ENCODE peak calls at places on chromosomes 2 and 18, in eight cellular contexts. O is amniotic stem cell; X is stimulated activated CD4-positive, alpha-beta T cell treated with anti-CD3 and anti-CD28 coated beads, Interleukin-1b, Interleukin-23, amount 100 ng/mL, for 24 hours; V is cardiac septum; J is BE2C; F is activated CD4-positive, alpha-beta T cell treated with anti-CD3 and anti-CD28 coated beads, Interleukin-2, amount 50 U/mL, for 1 hour; B is GM18507; T is CD8-positive, alpha-beta T cell. I is an unnamed sample.

GRCh38 chr2:209619782-209620181 is 151.8 kb upstream of the UNC80 start:
- DNase-seq in B (no peak), J (no peak), T (no peak), F (no peak), V (no peak), O (no peak), X (no peak), I (no peak)

GRCh38 chr2:173307287-173307686 is 47.4 kb upstream of the CDCA7 start:
- DNase-seq in B (peak), V (no peak), F (no peak), O (no peak), J (no peak), T (no peak), X (no peak), I (no peak)

GRCh38 chr18:79924814-79925655 is 26.4 kb downstream of the SLC66A2 start:
- DNase-seq in X (no peak), B (no peak), J (no peak), T (no peak), F (no peak), O (no peak), V (peak), I (no peak)

GRCh38 chr18:79156330-79156729 is 87.1 kb downstream of the ATP9B start:
- DNase-seq in X (no peak), O (no peak), B (no peak), T (no peak), F (no peak), V (no peak), J (no peak), I (no peak)

GRCh38 chr2:64287321-64287720 is 143.1 kb upstream of the PELI1 start:
- DNase-seq in T (no peak), O (no peak), J (no peak), X (no peak), V (no peak), F (no peak), B (no peak), I (no peak)

GRCh38 chr18:29087616-29088246 is 910.8 kb upstream of the CDH2 start:
- DNase-seq in J (no peak), O (no peak), X (no peak), T (no peak), B (no peak), V (no peak), F (no peak), I (no peak)

GRCh38 chr2:113236367-113237159 is 42.2 kb downstream of the PAX8 start:
- DNase-seq in V (no peak), F (no peak), O (no peak), X (no peak), T (no peak), B (no peak), J (no peak), I (no peak)

GRCh38 chr2:27754831-27755230 is 16.7 kb upstream of the MRPL33 start:
- DNase-seq in T (no peak), J (no peak), X (no peak), B (no peak), V (no peak), F (no peak), O (no peak), I (no peak)

GRCh38 chr2:241728627-241729026 is 5.8 kb upstream of the D2HGDH start:
- DNase-seq in F (no peak), T (no peak), X (no peak), J (no peak), V (no peak), B (no peak), O (no peak), I (no peak)

GRCh38 chr2:45728458-45728942 is 77.0 kb downstream of the PRKCE start:
- DNase-seq in F (no peak), B (peak), V (no peak), X (no peak), J (no peak), O (no peak), T (no peak), I (no peak)

GRCh38 chr18:6326566-6326965 is 88.1 kb downstream of the L3MBTL4 start:
- DNase-seq in V (no peak), J (no peak), O (no peak), T (no peak), X (no peak), B (no peak), F (no peak), I (no peak)

GRCh38 chr2:236647621-236648020 is 78.0 kb downstream of the ACKR3 start:
- DNase-seq in B (no peak), X (no peak), T (no peak), O (no peak), F (no peak), V (no peak), J (no peak), I (no peak)

GRCh38 chr2:210198326-210198725 is 26.9 kb downstream of the ACADL start:
- DNase-seq in O (no peak), J (no peak), V (no peak), X (no peak), F (no peak), T (no peak), B (no peak), I (no peak)

I was measured in smooth muscle cell of the brain vasculature.